ENCODE peak calls at places on chromosome 2, in seven cellular contexts. T, O, R, F, J, Y and K are unnamed samples.

GRCh38 chr2:218883491-218884490 is 3.1 kb downstream of the WNT10A start:
- DNase-seq in T (peak; percentile 39), O (no peak), R (no peak), F (no peak), J (peak; percentile 71), Y (no peak), K (no peak)

GRCh38 chr2:165274698-165275097 is 35.5 kb downstream of the SCN2A start:
- DNase-seq in T (no peak), O (peak; percentile 34), R (no peak), F (no peak), J (no peak), Y (peak; percentile 75), K (no peak)

GRCh38 chr2:168632733-168633132 is 169.7 kb upstream of the NOSTRIN start:
- DNase-seq in T (no peak), O (peak; percentile 45), R (no peak), F (no peak), J (no peak), Y (no peak), K (no peak)

GRCh38 chr2:128563348-128563687 is 244.7 kb upstream of the HS6ST1 start:
- DNase-seq in T (no peak), O (peak; percentile 99), R (peak; percentile 91), F (peak; percentile 93), J (no peak), Y (peak; percentile 72), K (peak; percentile 87)

GRCh38 chr2:181680055-181680936 is at the start of gene NEUROD1:
- DNase-seq in T (no peak), O (no peak), R (no peak), F (no peak), J (peak; percentile 22), Y (no peak), K (no peak)

GRCh38 chr2:10449838-10450691 is 1.9 kb upstream of the ODC1 start:
- DNase-seq in T (peak; percentile 78), O (no peak), R (no peak), F (no peak), J (peak; percentile 73), Y (no peak), K (no peak)

GRCh38 chr2:127674241-127675209 is 805 bp downstream of the LIMS2 start:
- DNase-seq in T (peak; percentile 42), O (no peak), R (no peak), F (no peak), J (no peak), Y (no peak), K (no peak)

GRCh38 chr2:83572400-83572799 is 886.7 kb downstream of the SUCLG1 start:
- DNase-seq in T (no peak), O (no peak), R (no peak), F (no peak), J (no peak), Y (no peak), K (no peak)

GRCh38 chr2:37648316-37649011 is 23.0 kb downstream of the CDC42EP3 start:
- DNase-seq in T (peak; percentile 45), O (no peak), R (no peak), F (no peak), J (no peak), Y (peak; percentile 62), K (no peak)

GRCh38 chr2:205771063-205771462 is 88.8 kb downstream of the NRP2 start:
- DNase-seq in T (no peak), O (no peak), R (peak; percentile 51), F (no peak), J (peak; percentile 58), Y (no peak), K (no peak)

GRCh38 chr2:238378230-238379095 is 48.3 kb upstream of the ASB1 start:
- DNase-seq in T (no peak), O (no peak), R (no peak), F (no peak), J (no peak), Y (no peak), K (no peak)

GRCh38 chr2:870426-870825 is 80.2 kb upstream of the SNTG2 start:
- DNase-seq in T (no peak), O (no peak), R (no peak), F (no peak), J (no peak), Y (no peak), K (no peak)

GRCh38 chr2:190990132-190990531 is 23.8 kb downstream of the STAT1 start:
- DNase-seq in T (no peak), O (no peak), R (no peak), F (no peak), J (no peak), Y (no peak), K (no peak)

GRCh38 chr2:44016282-44016681 is 20.5 kb upstream of the LRPPRC start:
- DNase-seq in T (peak; percentile 37), O (peak; percentile 56), R (peak; percentile 3), F (no peak), J (peak; percentile 75), Y (peak; percentile 39), K (no peak)

GRCh38 chr2:31696068-31696467 is 115.3 kb upstream of the SRD5A2 start:
- DNase-seq in T (no peak), O (no peak), R (no peak), F (no peak), J (no peak), Y (no peak), K (no peak)

GRCh38 chr2:10909050-10909995 is 2.4 kb upstream of the KCNF1 start:
- DNase-seq in T (no peak), O (no peak), R (no peak), F (no peak), J (peak; percentile 50), Y (no peak), K (no peak)

GRCh38 chr2:46171996-46172546 is 125.1 kb upstream of the EPAS1 start:
- DNase-seq in T (no peak), O (no peak), R (no peak), F (peak; percentile 13), J (no peak), Y (no peak), K (no peak)

GRCh38 chr2:200585730-200586643 is at the start of gene AOX1:
- DNase-seq in T (peak; percentile 82), O (peak; percentile 78), R (no peak), F (peak; percentile 59), J (peak; percentile 73), Y (peak; percentile 50), K (no peak)

GRCh38 chr2:218069606-218070300 is 700 bp downstream of the RUFY4 start:
- DNase-seq in T (no peak), O (no peak), R (no peak), F (no peak), J (no peak), Y (no peak), K (no peak)

GRCh38 chr2:226329180-226329579 is 470.4 kb downstream of the IRS1 start:
- DNase-seq in T (no peak), O (no peak), R (no peak), F (no peak), J (no peak), Y (no peak), K (no peak)

GRCh38 chr2:176589956-176590509 is 320.8 kb downstream of the MTX2 start:
- DNase-seq in T (no peak), O (no peak), R (no peak), F (no peak), J (no peak), Y (no peak), K (no peak)

GRCh38 chr2:182432051-182432450 is 5.2 kb upstream of the PDE1A start:
- DNase-seq in T (no peak), O (no peak), R (no peak), F (no peak), J (no peak), Y (no peak), K (no peak)

GRCh38 chr2:55247025-55247424 is 14.5 kb downstream of the RPS27A start:
- DNase-seq in T (no peak), O (no peak), R (no peak), F (no peak), J (peak; percentile 34), Y (no peak), K (no peak)

GRCh38 chr2:222912117-222912516 is 51.3 kb downstream of the ACSL3 start:
- DNase-seq in T (no peak), O (peak; percentile 53), R (no peak), F (no peak), J (no peak), Y (no peak), K (peak; percentile 46)

GRCh38 chr2:179467111-179467510 is 202.5 kb upstream of the SESTD1 start:
- DNase-seq in T (no peak), O (peak; percentile 79), R (no peak), F (peak; percentile 70), J (no peak), Y (no peak), K (no peak)

DNA sequence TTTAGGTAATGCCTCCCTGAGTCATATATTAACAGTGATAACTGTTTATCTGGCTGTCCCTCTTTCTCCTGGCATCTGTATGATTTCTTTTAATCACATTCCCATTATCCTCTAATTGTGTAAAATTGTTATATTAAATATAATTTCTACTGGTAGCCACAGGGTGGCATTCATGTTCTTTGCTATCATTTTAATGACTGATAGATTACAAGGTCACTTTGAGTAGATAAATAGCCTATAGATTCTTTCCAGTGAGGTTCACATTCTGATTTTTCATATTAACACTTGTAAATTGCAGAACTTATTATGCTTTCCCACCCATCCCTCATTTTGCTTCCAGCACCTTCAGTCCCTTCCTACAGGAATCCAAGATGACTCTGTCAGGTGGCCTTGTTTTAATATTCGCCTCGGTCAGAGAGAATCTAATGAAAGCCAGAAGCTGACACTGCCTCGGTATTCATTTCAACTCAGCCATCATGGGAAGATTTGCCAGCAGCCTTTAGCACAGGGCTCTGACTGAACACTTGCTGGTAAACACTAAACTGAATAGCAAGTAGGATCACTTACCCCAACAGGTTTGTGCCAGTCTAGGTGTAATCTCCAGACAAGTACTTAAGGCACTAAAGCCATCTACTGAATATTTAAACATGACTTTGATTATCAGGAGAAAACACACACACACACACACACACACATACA is 101.2 kb upstream of the FSHR start:
- DNase-seq in T (no peak), O (peak; percentile 17), R (no peak), F (no peak), J (peak; percentile 10), Y (no peak), K (no peak)
- TF ChIP-seq CTCF in T (peak; percentile 37), O (peak; percentile 26), R (peak; percentile 19), F (no peak), J (peak; percentile 48), Y (no peak), K (no peak)

GRCh38 chr2:99933894-99934650 is 208.3 kb downstream of the AFF3 start:
- DNase-seq in T (no peak), O (no peak), R (no peak), F (no peak), J (no peak), Y (no peak), K (no peak)
- TF ChIP-seq CTCF in T (no peak), O (no peak), R (no peak), F (no peak), J (no peak), Y (no peak), K (no peak)

GRCh38 chr2:98634406-98635092 is 26.2 kb downstream of the UNC50 start:
- DNase-seq in T (no peak), O (peak; percentile 21), R (no peak), F (no peak), J (no peak), Y (no peak), K (no peak)
- TF ChIP-seq CTCF in T (no peak), O (peak; percentile 43), R (peak; percentile 22), F (peak; percentile 61), J (peak; percentile 26), Y (no peak), K (peak; percentile 20)

DNA sequence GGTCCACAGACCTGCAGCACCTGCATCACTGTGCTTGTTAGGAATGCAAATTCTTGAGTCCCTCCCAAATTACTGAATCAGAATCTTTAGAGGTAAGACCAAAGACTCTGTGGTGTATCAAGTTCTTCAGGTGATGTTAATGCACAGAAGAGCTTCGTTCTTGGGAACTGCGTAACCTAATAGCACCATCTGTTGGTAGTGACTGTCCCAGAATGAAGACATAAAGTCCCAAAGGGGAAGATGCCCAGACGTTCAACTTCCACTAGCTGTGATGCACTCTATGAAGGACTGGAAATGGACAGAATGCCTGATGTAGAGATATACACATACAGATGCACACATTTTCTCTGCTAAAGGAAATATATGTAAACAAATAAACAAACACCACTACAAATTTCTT is 576.0 kb downstream of the LRP1B start:
- DNase-seq in T (no peak), O (peak; percentile 32), R (peak; percentile 24), F (peak; percentile 8), J (peak; percentile 60), Y (no peak), K (no peak)
- TF ChIP-seq CTCF in T (peak; percentile 57), O (peak; percentile 42), R (peak; percentile 76), F (peak; percentile 65), J (peak; percentile 64), Y (no peak), K (peak; percentile 44)